ENCODE peak calls at places on chromosomes 11 and 22, in eight cellular contexts. I is HCT116, H is GM23338, B is endothelial cell of umbilical vein, G is HepG2, T is H1, C is K562, D is GM12878. X is an unnamed sample.

GRCh38 chr11:15704064-15704463 is 589.3 kb downstream of the INSC start:
- DNase-seq in I (no peak), H (no peak), B (no peak), G (peak), T (no peak), C (no peak), D (no peak), X (no peak)

GRCh38 chr11:16895306-16895705 is 118.9 kb downstream of the PLEKHA7 start:
- DNase-seq in I (no peak), H (no peak), B (no peak), G (no peak), T (no peak), C (no peak), D (no peak), X (no peak)

GRCh38 chr11:125441648-125442410 is 54.2 kb downstream of the FEZ1 start:
- DNase-seq in I (no peak), H (peak), B (no peak), G (no peak), T (no peak), C (peak), D (no peak), X (no peak)

GRCh38 chr22:28105396-28105795 is 186.3 kb upstream of the PITPNB start:
- DNase-seq in I (no peak), H (no peak), B (no peak), G (no peak), T (no peak), C (no peak), D (no peak), X (no peak)

GRCh38 chr11:120667281-120667680 is 155.7 kb downstream of the GRIK4 start:
- DNase-seq in I (no peak), H (no peak), B (no peak), G (no peak), T (no peak), C (peak), D (no peak), X (no peak)

GRCh38 chr22:47610281-47610680 is 847.8 kb downstream of the TBC1D22A start:
- DNase-seq in I (no peak), H (no peak), B (no peak), G (no peak), T (no peak), C (no peak), D (no peak), X (no peak)

GRCh38 chr22:48576333-48577013 is 1251.2 kb downstream of the BRD1 start:
- DNase-seq in I (no peak), H (peak), B (no peak), G (no peak), T (peak), C (no peak), D (no peak), X (no peak)

GRCh38 chr22:41834005-41834975 is 1.4 kb downstream of the SREBF2 start:
- DNase-seq in I (no peak), H (no peak), B (peak), G (peak), T (no peak), C (no peak), D (no peak), X (no peak)

GRCh38 chr11:123482225-123482624 is 52.2 kb downstream of the GRAMD1B start:
- DNase-seq in I (no peak), H (no peak), B (no peak), G (no peak), T (no peak), C (no peak), D (no peak), X (no peak)

GRCh38 chr11:47391077-47391583 is 12.8 kb upstream of the SPI1 start:
- DNase-seq in I (no peak), H (no peak), B (no peak), G (no peak), T (no peak), C (no peak), D (no peak), X (no peak)

GRCh38 chr11:106281455-106282173 is 204.2 kb downstream of the AASDHPPT start:
- DNase-seq in I (peak), H (no peak), B (no peak), G (no peak), T (no peak), C (no peak), D (no peak), X (no peak)

GRCh38 chr11:131598305-131598704 is 227.9 kb downstream of the NTM start:
- DNase-seq in I (no peak), H (peak), B (no peak), G (no peak), T (no peak), C (no peak), D (no peak), X (no peak)

GRCh38 chr11:130772266-130773227 is 143.7 kb downstream of the SNX19 start:
- DNase-seq in I (no peak), H (no peak), B (peak), G (no peak), T (no peak), C (no peak), D (no peak), X (no peak)

GRCh38 chr11:1231396-1232327 is 8.8 kb downstream of the MUC5B start:
- DNase-seq in I (no peak), H (no peak), B (no peak), G (no peak), T (peak), C (no peak), D (no peak), X (no peak)
- TF ChIP-seq POLR2AphosphoS5 in I (no peak), H (no peak), B (no peak), G (no peak), T (no peak), C (no peak), D (no peak), X (no peak)

GRCh38 chr22:31749636-31750364 is at the start of gene PRR14L:
- DNase-seq in I (peak), H (peak), B (peak), G (peak), T (peak), C (peak), D (peak), X (peak)
- TF ChIP-seq EZH2 in I (no peak), H (no peak), B (no peak), G (no peak), T (no peak), C (no peak), D (no peak), X (no peak)

GRCh38 chr11:117862019-117862725 is 14.3 kb downstream of the FXYD6 start:
- DNase-seq in I (no peak), H (no peak), B (no peak), G (no peak), T (no peak), C (no peak), D (no peak), X (no peak)
- H3K27ac ChIP-seq in I (no peak), H (peak), B (no peak), G (no peak), T (no peak), C (no peak), D (no peak), X (no peak)

DNA sequence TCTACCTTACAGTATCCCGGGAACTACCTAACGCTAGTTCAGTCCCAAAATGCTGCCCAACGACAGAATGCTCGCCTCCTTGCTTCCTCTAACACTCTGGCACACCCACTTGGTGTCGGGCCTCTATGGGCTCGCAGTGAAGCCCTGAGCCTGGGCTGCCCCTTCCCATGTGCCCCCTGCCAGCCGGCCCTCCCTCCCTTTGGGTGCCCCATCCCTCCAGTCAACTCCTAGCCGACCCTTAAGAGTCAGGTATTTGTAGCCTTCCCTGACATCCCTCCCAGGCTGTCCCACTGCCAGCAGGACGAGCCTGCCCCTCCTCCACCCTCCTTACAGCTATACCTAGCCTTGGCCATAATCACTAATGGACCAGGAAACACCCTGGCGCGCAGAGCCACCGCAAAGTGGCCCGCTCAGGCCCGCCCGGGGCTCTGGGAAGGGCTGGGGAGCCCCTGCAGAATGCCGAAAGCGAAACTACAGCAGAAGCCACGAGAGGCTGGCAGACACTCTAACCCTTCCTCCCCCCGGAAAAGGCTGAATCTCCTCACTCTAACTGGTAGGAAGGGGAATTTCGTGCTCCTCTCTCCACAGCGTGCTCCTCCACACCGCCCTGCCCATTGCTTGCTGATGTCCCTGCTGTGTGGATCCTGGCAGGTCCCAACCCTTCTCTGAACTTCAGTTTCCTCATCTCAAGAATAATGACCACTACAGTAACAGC is 8.2 kb downstream of the CBX7 start:
- DNase-seq in I (no peak), H (peak), B (no peak), G (no peak), T (no peak), C (no peak), D (peak), X (no peak)
- TF ChIP-seq POLR2AphosphoS5 in I (no peak), H (no peak), B (no peak), G (no peak), T (no peak), C (no peak), D (peak), X (no peak)

DNA sequence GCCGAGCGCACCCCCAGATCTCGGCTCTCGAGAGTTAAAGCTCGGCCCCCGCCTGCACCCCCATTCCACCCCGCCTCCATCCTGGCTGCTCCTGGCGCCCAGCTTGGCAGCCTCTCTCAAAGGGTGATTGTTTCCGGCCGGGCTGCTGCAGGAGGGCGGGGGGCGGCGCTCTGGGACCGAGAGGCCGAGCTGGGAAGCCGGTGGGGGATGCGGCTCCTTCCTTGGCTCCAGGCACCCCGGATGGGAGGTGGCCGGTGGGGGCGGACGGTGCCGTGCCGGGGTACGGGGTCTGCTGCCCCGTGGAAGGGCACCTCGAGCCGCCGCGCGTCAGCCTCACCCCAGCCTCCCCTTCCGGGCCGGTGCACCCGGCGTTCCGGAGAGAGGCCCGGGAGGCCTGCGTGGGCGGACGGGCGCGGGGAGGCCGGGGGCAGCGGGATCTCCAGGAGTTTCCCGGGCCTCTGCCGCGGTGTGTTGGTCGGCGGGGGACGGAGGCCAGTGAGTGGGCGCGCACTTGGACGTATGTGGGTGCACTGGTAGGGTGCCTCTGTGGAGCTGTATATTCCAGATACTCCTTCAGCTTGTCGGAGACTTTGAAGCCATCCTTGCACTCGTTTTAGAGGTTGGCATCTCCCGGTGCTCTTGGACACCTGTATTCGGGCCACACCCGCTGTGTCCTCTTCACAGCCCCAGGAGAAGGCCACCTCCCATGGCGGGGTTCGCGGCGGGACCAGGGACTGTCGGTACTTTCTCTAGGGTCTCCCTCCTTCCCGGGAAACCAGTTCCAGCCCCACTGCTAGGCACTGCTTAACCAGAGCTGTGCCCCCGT is 679 bp upstream of the B3GAT1 start:
- DNase-seq in I (no peak), H (peak), B (no peak), G (no peak), T (peak), C (no peak), D (no peak), X (no peak)
- TF ChIP-seq EZH2 in I (no peak), H (no peak), B (peak), G (no peak), T (no peak), C (no peak), D (no peak), X (peak)

DNA sequence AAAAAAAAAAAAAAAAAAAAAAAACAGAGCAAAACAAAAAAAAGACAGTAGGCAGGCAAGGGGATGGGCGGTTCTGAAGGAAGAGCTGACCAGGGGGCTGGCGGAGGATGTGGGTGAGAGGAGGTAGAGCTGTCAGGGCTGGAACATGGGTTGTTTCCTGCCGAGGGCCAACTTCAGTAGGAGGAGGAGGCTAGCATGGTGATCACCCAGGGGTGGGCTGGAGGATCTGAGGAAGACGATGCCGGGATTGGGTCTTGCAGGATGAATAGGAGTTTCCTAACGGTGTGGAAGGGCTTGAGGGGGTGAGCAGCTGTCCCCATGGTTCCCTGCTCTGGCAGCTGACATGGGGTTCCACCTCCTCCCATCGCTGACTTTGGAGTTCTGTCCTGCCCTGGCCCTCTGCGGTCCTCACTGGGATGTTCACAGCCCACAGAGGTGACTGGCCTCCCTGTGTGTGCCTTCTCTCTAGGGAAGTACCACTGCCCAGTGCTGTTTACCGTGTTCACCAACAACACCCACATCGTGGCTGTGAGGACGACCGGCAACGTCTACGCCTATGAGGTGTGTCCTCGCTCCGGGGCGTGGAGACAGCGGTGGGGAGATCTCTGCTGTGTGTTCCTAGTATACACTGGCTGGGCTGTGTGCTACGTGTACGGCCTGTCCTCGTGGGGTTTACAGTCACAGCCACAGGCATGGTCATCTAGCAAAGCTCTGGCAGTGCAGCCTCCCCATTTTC is 15.2 kb downstream of the PPIL2 start:
- DNase-seq in I (no peak), H (no peak), B (no peak), G (no peak), T (no peak), C (no peak), D (no peak), X (no peak)
- H3K27ac ChIP-seq in I (no peak), H (no peak), B (no peak), G (no peak), T (no peak), C (no peak), D (no peak), X (no peak)

X was measured in SK-N-MC.